ENCODE peak calls at places on chromosomes 1 and 21, in eight cellular contexts. U is fibroblast of lung; D is GM13977; A is GM04504; O is stimulated activated CD4-positive, alpha-beta T cell treated with anti-CD3 and anti-CD28 coated beads, Interleukin-4, amount 100 ng/mL, for 4 hours; I is GM12891; C is Panc1; B is anterior cingulate cortex. J is an unnamed sample.

GRCh38 chr21:16125274-16125673 is 395.5 kb downstream of the USP25 start:
- DNase-seq in U (no peak), D (no peak), A (no peak), O (no peak), I (no peak), C (no peak), B (no peak), J (no peak)

GRCh38 chr1:33436557-33437296 is 5.8 kb upstream of the PHC2 start:
- DNase-seq in U (no peak), D (no peak), A (no peak), O (no peak), I (no peak), C (no peak), B (no peak), J (no peak)

GRCh38 chr21:42071146-42071737 is at the start of gene UMODL1:
- DNase-seq in U (no peak), D (no peak), A (no peak), O (no peak), I (no peak), C (no peak), B (no peak), J (no peak)

GRCh38 chr1:35605071-35605881 is 32.2 kb downstream of the TFAP2E start:
- DNase-seq in U (peak), D (no peak), A (no peak), O (no peak), I (no peak), C (no peak), B (no peak), J (no peak)

GRCh38 chr1:153629971-153630370 is 1.7 kb downstream of the S100A1 start:
- DNase-seq in U (no peak), D (no peak), A (no peak), O (no peak), I (no peak), C (no peak), B (peak), J (no peak)

GRCh38 chr1:60637651-60638050 is 444.7 kb upstream of the NFIA start:
- DNase-seq in U (no peak), D (no peak), A (no peak), O (no peak), I (no peak), C (no peak), B (no peak), J (no peak)

GRCh38 chr1:168082008-168082876 is 54.5 kb downstream of the GPR161 start:
- DNase-seq in U (peak), D (peak), A (peak), O (peak), I (peak), C (peak), B (peak), J (peak)

GRCh38 chr1:234862944-234863515 is 253.1 kb upstream of the IRF2BP2 start:
- DNase-seq in U (peak), D (no peak), A (peak), O (no peak), I (no peak), C (no peak), B (peak), J (no peak)

GRCh38 chr21:45128613-45129226 is 54.3 kb downstream of the ADARB1 start:
- DNase-seq in U (peak), D (peak), A (peak), O (peak), I (no peak), C (no peak), B (peak), J (peak)

GRCh38 chr1:38779491-38779890 is 80.1 kb downstream of the RRAGC start:
- DNase-seq in U (no peak), D (no peak), A (no peak), O (no peak), I (no peak), C (no peak), B (no peak), J (no peak)

GRCh38 chr1:11942280-11942679 is 7.8 kb downstream of the PLOD1 start:
- DNase-seq in U (no peak), D (no peak), A (no peak), O (no peak), I (no peak), C (no peak), B (no peak), J (no peak)

GRCh38 chr1:188027613-188028012 is 1198.9 kb downstream of the PLA2G4A start:
- DNase-seq in U (peak), D (peak), A (no peak), O (no peak), I (no peak), C (peak), B (no peak), J (no peak)

GRCh38 chr1:90708236-90708786 is 8.8 kb downstream of the BARHL2 start:
- DNase-seq in U (no peak), D (peak), A (no peak), O (no peak), I (no peak), C (no peak), B (no peak), J (no peak)

GRCh38 chr1:155858805-155859233 is 548 bp upstream of the SYT11 start:
- DNase-seq in U (no peak), D (peak), A (no peak), O (peak), I (no peak), C (no peak), B (no peak), J (no peak)

GRCh38 chr1:105000793-105001192 is 1251.1 kb downstream of the AMY1C start:
- DNase-seq in U (no peak), D (no peak), A (no peak), O (no peak), I (no peak), C (no peak), B (no peak), J (no peak)

GRCh38 chr1:93595266-93595665 is 86.4 kb downstream of the BCAR3 start:
- DNase-seq in U (peak), D (no peak), A (peak), O (no peak), I (no peak), C (no peak), B (no peak), J (no peak)

GRCh38 chr21:32826317-32827167 is 55.0 kb upstream of the PAXBP1 start:
- DNase-seq in U (peak), D (peak), A (peak), O (no peak), I (peak), C (peak), B (peak), J (peak)